ENCODE peak calls at places on chromosome 1, in seven cellular contexts. One of them, this sample, is unnamed. For H3K4me1, the result is how much of the 10 kb centered on the place peaks cover.

GRCh38 chr1:237759371-237759770 is 131.4 kb downstream of the ZP4 start:
- DNase-seq in CD8-positive, alpha-beta memory T cell: no peak
- DNase-seq in PC-3: peak
- DNase-seq in heart left ventricle: no peak
- DNase-seq in A549: no peak
- DNase-seq in transverse colon: no peak
- DNase-seq in Panc1: no peak
- DNase-seq in this sample: no peak

GRCh38 chr1:173669491-173669941 is at the start of gene ANKRD45:
- DNase-seq in CD8-positive, alpha-beta memory T cell: peak
- DNase-seq in PC-3: no peak
- DNase-seq in heart left ventricle: peak
- DNase-seq in A549: peak
- DNase-seq in transverse colon: no peak
- DNase-seq in Panc1: no peak
- DNase-seq in this sample: no peak

GRCh38 chr1:109534307-109534858 is 5.3 kb upstream of the GPR61 start:
- DNase-seq in CD8-positive, alpha-beta memory T cell: no peak
- DNase-seq in PC-3: no peak
- DNase-seq in heart left ventricle: no peak
- DNase-seq in A549: no peak
- DNase-seq in transverse colon: no peak
- DNase-seq in Panc1: no peak
- DNase-seq in this sample: no peak

GRCh38 chr1:233065655-233066054 is 115.2 kb downstream of the NTPCR start:
- DNase-seq in CD8-positive, alpha-beta memory T cell: no peak
- DNase-seq in PC-3: no peak
- DNase-seq in heart left ventricle: no peak
- DNase-seq in A549: no peak
- DNase-seq in transverse colon: no peak
- DNase-seq in Panc1: no peak
- DNase-seq in this sample: no peak

GRCh38 chr1:60132985-60133673 is 59.6 kb upstream of the C1orf87 start:
- DNase-seq in CD8-positive, alpha-beta memory T cell: no peak
- DNase-seq in PC-3: peak
- DNase-seq in heart left ventricle: peak
- DNase-seq in A549: no peak
- DNase-seq in transverse colon: peak
- DNase-seq in Panc1: no peak
- DNase-seq in this sample: no peak

GRCh38 chr1:36109041-36109679 is 15.9 kb downstream of the COL8A2 start:
- DNase-seq in CD8-positive, alpha-beta memory T cell: peak
- DNase-seq in PC-3: peak
- DNase-seq in heart left ventricle: no peak
- DNase-seq in A549: no peak
- DNase-seq in transverse colon: no peak
- DNase-seq in Panc1: no peak
- DNase-seq in this sample: no peak

GRCh38 chr1:63663301-63663700 is 70.1 kb downstream of the PGM1 start:
- DNase-seq in CD8-positive, alpha-beta memory T cell: no peak
- DNase-seq in PC-3: peak
- DNase-seq in heart left ventricle: no peak
- DNase-seq in A549: peak
- DNase-seq in transverse colon: no peak
- DNase-seq in Panc1: no peak
- DNase-seq in this sample: no peak

GRCh38 chr1:57327331-57327730 is 96.5 kb downstream of the DAB1 start:
- DNase-seq in CD8-positive, alpha-beta memory T cell: no peak
- DNase-seq in PC-3: no peak
- DNase-seq in heart left ventricle: no peak
- DNase-seq in A549: no peak
- DNase-seq in transverse colon: no peak
- DNase-seq in Panc1: no peak
- DNase-seq in this sample: no peak

GRCh38 chr1:230753586-230754251 is 6.5 kb downstream of the CAPN9 start:
- DNase-seq in CD8-positive, alpha-beta memory T cell: no peak
- DNase-seq in PC-3: no peak
- DNase-seq in heart left ventricle: peak
- DNase-seq in A549: no peak
- DNase-seq in transverse colon: peak
- DNase-seq in Panc1: no peak
- DNase-seq in this sample: no peak

GRCh38 chr1:230754831-230755230 is 7.6 kb downstream of the CAPN9 start:
- DNase-seq in CD8-positive, alpha-beta memory T cell: no peak
- DNase-seq in PC-3: peak
- DNase-seq in heart left ventricle: peak
- DNase-seq in A549: no peak
- DNase-seq in transverse colon: no peak
- DNase-seq in Panc1: no peak
- DNase-seq in this sample: no peak

GRCh38 chr1:230752407-230752806 is 5.2 kb downstream of the CAPN9 start:
- DNase-seq in CD8-positive, alpha-beta memory T cell: no peak
- DNase-seq in PC-3: peak
- DNase-seq in heart left ventricle: peak
- DNase-seq in A549: no peak
- DNase-seq in transverse colon: peak
- DNase-seq in Panc1: no peak
- DNase-seq in this sample: no peak

GRCh38 chr1:230750986-230751625 is 3.9 kb downstream of the CAPN9 start:
- DNase-seq in CD8-positive, alpha-beta memory T cell: no peak
- DNase-seq in PC-3: no peak
- DNase-seq in heart left ventricle: no peak
- DNase-seq in A549: no peak
- DNase-seq in transverse colon: no peak
- DNase-seq in Panc1: no peak
- DNase-seq in this sample: no peak

GRCh38 chr1:230753191-230753585 is 6.0 kb downstream of the CAPN9 start:
- DNase-seq in CD8-positive, alpha-beta memory T cell: no peak
- DNase-seq in PC-3: no peak
- DNase-seq in heart left ventricle: no peak
- DNase-seq in A549: no peak
- DNase-seq in transverse colon: no peak
- DNase-seq in Panc1: no peak
- DNase-seq in this sample: no peak
- H3K4me3 ChIP-seq in CD8-positive, alpha-beta memory T cell: no peak
- H3K4me3 ChIP-seq in PC-3: no peak
- H3K4me3 ChIP-seq in heart left ventricle: no peak
- H3K4me3 ChIP-seq in A549: no peak
- H3K4me3 ChIP-seq in transverse colon: no peak
- H3K4me3 ChIP-seq in Panc1: no peak
- H3K4me3 ChIP-seq in this sample: no peak

GRCh38 chr1:178150610-178151009 is 56.7 kb downstream of the RASAL2 start:
- DNase-seq in CD8-positive, alpha-beta memory T cell: no peak
- DNase-seq in PC-3: peak
- DNase-seq in heart left ventricle: no peak
- DNase-seq in A549: no peak
- DNase-seq in transverse colon: no peak
- DNase-seq in Panc1: no peak
- DNase-seq in this sample: no peak

GRCh38 chr1:178146456-178146855 is 52.6 kb downstream of the RASAL2 start:
- DNase-seq in CD8-positive, alpha-beta memory T cell: no peak
- DNase-seq in PC-3: no peak
- DNase-seq in heart left ventricle: no peak
- DNase-seq in A549: no peak
- DNase-seq in transverse colon: no peak
- DNase-seq in Panc1: no peak
- DNase-seq in this sample: no peak

GRCh38 chr1:178143730-178144343 is 49.9 kb downstream of the RASAL2 start:
- DNase-seq in CD8-positive, alpha-beta memory T cell: no peak
- DNase-seq in PC-3: no peak
- DNase-seq in heart left ventricle: no peak
- DNase-seq in A549: no peak
- DNase-seq in transverse colon: no peak
- DNase-seq in Panc1: no peak
- DNase-seq in this sample: no peak

GRCh38 chr1:178142806-178143205 is 48.9 kb downstream of the RASAL2 start:
- DNase-seq in CD8-positive, alpha-beta memory T cell: no peak
- DNase-seq in PC-3: no peak
- DNase-seq in heart left ventricle: no peak
- DNase-seq in A549: no peak
- DNase-seq in transverse colon: no peak
- DNase-seq in Panc1: no peak
- DNase-seq in this sample: no peak

GRCh38 chr1:178145605-178146004 is 51.7 kb downstream of the RASAL2 start:
- DNase-seq in CD8-positive, alpha-beta memory T cell: no peak
- DNase-seq in PC-3: no peak
- DNase-seq in heart left ventricle: no peak
- DNase-seq in A549: no peak
- DNase-seq in transverse colon: no peak
- DNase-seq in Panc1: no peak
- DNase-seq in this sample: no peak
- H3K4me1 ChIP-seq in CD8-positive, alpha-beta memory T cell: under half
- H3K4me1 ChIP-seq in PC-3: under half
- H3K4me1 ChIP-seq in heart left ventricle: under half
- H3K4me1 ChIP-seq in A549: under half
- H3K4me1 ChIP-seq in transverse colon: under half
- H3K4me1 ChIP-seq in Panc1: under half
- H3K4me1 ChIP-seq in this sample: under half

GRCh38 chr1:24609949-24610517 is 33.1 kb upstream of the SRRM1 start:
- DNase-seq in CD8-positive, alpha-beta memory T cell: no peak
- DNase-seq in PC-3: peak
- DNase-seq in heart left ventricle: no peak
- DNase-seq in A549: no peak
- DNase-seq in transverse colon: no peak
- DNase-seq in Panc1: no peak
- DNase-seq in this sample: no peak
- H3K27ac ChIP-seq in CD8-positive, alpha-beta memory T cell: no peak
- H3K27ac ChIP-seq in PC-3: no peak
- H3K27ac ChIP-seq in heart left ventricle: no peak
- H3K27ac ChIP-seq in A549: no peak
- H3K27ac ChIP-seq in transverse colon: no peak
- H3K27ac ChIP-seq in Panc1: no peak
- H3K27ac ChIP-seq in this sample: no peak

GRCh38 chr1:156128749-156129682 is 14.5 kb downstream of the LMNA start:
- DNase-seq in CD8-positive, alpha-beta memory T cell: no peak
- DNase-seq in PC-3: peak
- DNase-seq in heart left ventricle: peak
- DNase-seq in A549: no peak
- DNase-seq in transverse colon: peak
- DNase-seq in Panc1: no peak
- DNase-seq in this sample: peak
- H3K4me3 ChIP-seq in CD8-positive, alpha-beta memory T cell: peak
- H3K4me3 ChIP-seq in PC-3: peak
- H3K4me3 ChIP-seq in heart left ventricle: peak
- H3K4me3 ChIP-seq in A549: no peak
- H3K4me3 ChIP-seq in transverse colon: no peak
- H3K4me3 ChIP-seq in Panc1: no peak
- H3K4me3 ChIP-seq in this sample: no peak

DNA sequence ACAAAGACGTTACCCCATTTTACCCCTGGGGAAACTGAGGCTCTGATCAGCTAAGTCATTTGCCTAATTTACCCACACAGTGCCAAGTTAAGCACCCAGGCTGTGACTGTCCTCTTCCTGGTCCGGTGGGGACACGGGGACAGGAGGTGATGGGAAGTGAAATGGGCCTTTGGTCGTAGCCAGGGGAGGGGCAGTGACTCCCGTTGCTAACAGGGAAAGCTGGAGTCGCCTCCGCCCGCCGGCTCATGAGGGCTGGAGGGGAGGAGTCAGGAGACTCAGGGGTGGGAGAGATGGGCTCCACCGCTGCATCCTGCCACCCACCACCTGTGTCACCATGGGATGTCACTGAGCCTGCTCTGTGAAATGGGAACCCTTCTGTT is 139.3 kb downstream of the PGBD5 start:
- DNase-seq in CD8-positive, alpha-beta memory T cell: no peak
- DNase-seq in PC-3: no peak
- DNase-seq in heart left ventricle: no peak
- DNase-seq in A549: no peak
- DNase-seq in transverse colon: no peak
- DNase-seq in Panc1: no peak
- DNase-seq in this sample: no peak
- H3K4me1 ChIP-seq in CD8-positive, alpha-beta memory T cell: under half
- H3K4me1 ChIP-seq in PC-3: under half
- H3K4me1 ChIP-seq in heart left ventricle: under half
- H3K4me1 ChIP-seq in A549: under half
- H3K4me1 ChIP-seq in transverse colon: under half
- H3K4me1 ChIP-seq in Panc1: under half
- H3K4me1 ChIP-seq in this sample: under half

DNA sequence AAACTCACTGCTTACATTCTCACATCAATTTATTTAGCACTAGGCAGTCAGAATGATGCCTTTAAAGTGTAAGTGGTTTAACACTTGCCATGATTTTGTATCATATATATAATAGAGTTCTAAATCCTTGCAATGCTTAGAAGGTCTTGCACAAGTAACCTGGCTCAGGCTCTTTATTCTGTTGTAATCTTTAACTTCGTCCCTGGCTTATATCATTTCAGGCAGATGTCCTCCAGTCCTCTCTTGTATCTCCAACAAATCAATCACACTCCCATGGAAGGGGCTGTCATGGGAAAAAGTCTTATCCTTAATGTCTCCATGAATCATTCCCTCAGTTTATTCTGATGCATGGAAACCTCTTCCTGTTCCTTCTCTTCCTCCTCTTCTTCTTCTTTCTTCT is 841.6 kb upstream of the B3GALT2 start:
- DNase-seq in CD8-positive, alpha-beta memory T cell: no peak
- DNase-seq in PC-3: no peak
- DNase-seq in heart left ventricle: no peak
- DNase-seq in A549: no peak
- DNase-seq in transverse colon: no peak
- DNase-seq in Panc1: no peak
- DNase-seq in this sample: no peak
- H3K27ac ChIP-seq in CD8-positive, alpha-beta memory T cell: no peak
- H3K27ac ChIP-seq in PC-3: no peak
- H3K27ac ChIP-seq in heart left ventricle: no peak
- H3K27ac ChIP-seq in A549: no peak
- H3K27ac ChIP-seq in transverse colon: no peak
- H3K27ac ChIP-seq in Panc1: no peak
- H3K27ac ChIP-seq in this sample: no peak

This sample was measured in effector memory CD4-positive, alpha-beta T cell.